ENCODE peak calls at places on chromosome 3, in ten cellular contexts. P is mucosa of descending colon, C is H9, M is Panc1, R is left lung, H is breast epithelium, V is lower lobe of right lung, Y is pancreas, T is uterus, D is psoas muscle. A is an unnamed sample. For H3K9me3, the result is how much of the 10 kb centered on the place peaks cover.

GRCh38 chr3:97991278-97991652 is 19.0 kb upstream of the RIOX2 start:
- DNase-seq in V (no peak), P (no peak), R (no peak), D (no peak), Y (no peak), H (no peak), M (no peak), T (no peak), C (no peak), A (no peak)

GRCh38 chr3:191005790-191006189 is 143.3 kb upstream of the GMNC start:
- DNase-seq in M (no peak), Y (no peak), H (no peak), D (no peak), P (no peak), T (no peak), R (no peak), C (peak), V (no peak), A (no peak)

GRCh38 chr3:113243071-113243470 is 31.7 kb downstream of the BOC start:
- DNase-seq in C (peak), Y (no peak), T (no peak), D (no peak), P (no peak), H (no peak), R (no peak), V (no peak), M (no peak), A (no peak)

GRCh38 chr3:64443553-64444331 is 218.5 kb upstream of the PRICKLE2 start:
- DNase-seq in Y (peak), C (no peak), D (no peak), V (no peak), P (peak), T (no peak), R (no peak), H (no peak), M (no peak), A (no peak)

GRCh38 chr3:40124918-40125317 is 184.6 kb upstream of the EIF1B start:
- DNase-seq in M (no peak), H (no peak), Y (no peak), T (no peak), V (no peak), R (no peak), C (no peak), P (no peak), D (no peak), A (peak)

GRCh38 chr3:109071349-109072142 is 46.4 kb downstream of the MORC1 start:
- DNase-seq in R (no peak), C (no peak), D (no peak), H (no peak), M (no peak), P (no peak), T (no peak), Y (no peak), V (no peak), A (no peak)

GRCh38 chr3:16462679-16463078 is 50.8 kb downstream of the RFTN1 start:
- DNase-seq in R (no peak), C (no peak), H (no peak), M (no peak), T (no peak), V (no peak), Y (no peak), P (no peak), D (no peak), A (no peak)

GRCh38 chr3:187922704-187923393 is 177.6 kb upstream of the BCL6 start:
- DNase-seq in R (no peak), V (no peak), H (no peak), D (no peak), T (no peak), C (no peak), P (no peak), M (no peak), Y (no peak), A (no peak)

GRCh38 chr3:7867587-7867986 is 634.0 kb upstream of the LMCD1 start:
- DNase-seq in R (no peak), Y (no peak), D (no peak), P (no peak), H (no peak), T (no peak), V (no peak), M (no peak), C (no peak), A (no peak)

GRCh38 chr3:158725348-158725966 is 6.8 kb downstream of the RARRES1 start:
- DNase-seq in D (peak), C (no peak), H (no peak), P (peak), V (no peak), R (no peak), Y (no peak), T (peak), M (peak), A (no peak)

GRCh38 chr3:69842789-69843188 is 103.5 kb downstream of the MITF start:
- DNase-seq in C (no peak), P (no peak), R (no peak), D (peak), T (no peak), Y (peak), M (no peak), H (no peak), V (no peak), A (no peak)

GRCh38 chr3:128324911-128325592 is 141.6 kb downstream of the DNAJB8 start:
- DNase-seq in P (no peak), D (no peak), H (no peak), Y (no peak), C (peak), R (no peak), M (no peak), T (no peak), V (no peak), A (no peak)

GRCh38 chr3:195876297-195877031 is 31.9 kb downstream of the TNK2 start:
- DNase-seq in V (peak), P (peak), R (peak), C (no peak), T (no peak), H (no peak), Y (no peak), M (no peak), D (peak), A (no peak)

GRCh38 chr3:89851974-89852621 is 744.7 kb downstream of the EPHA3 start:
- DNase-seq in T (no peak), M (no peak), D (no peak), H (no peak), Y (no peak), V (no peak), P (peak), C (peak), R (no peak), A (peak)

GRCh38 chr3:152405915-152406802 is 137.4 kb downstream of the MBNL1 start:
- DNase-seq in Y (no peak), C (no peak), M (no peak), D (no peak), R (no peak), P (no peak), H (no peak), V (no peak), T (no peak), A (no peak)

GRCh38 chr3:188954590-188955208 is 217.1 kb upstream of the TPRG1 start:
- DNase-seq in P (peak), V (peak), H (peak), T (peak), Y (peak), C (peak), R (peak), M (peak), D (peak), A (peak)

GRCh38 chr3:25396251-25396650 is 31.8 kb upstream of the RARB start:
- DNase-seq in D (no peak), C (no peak), V (no peak), T (no peak), P (no peak), H (no peak), R (no peak), M (no peak), Y (no peak), A (no peak)

GRCh38 chr3:50003766-50004278 is 63.9 kb downstream of the RBM6 start:
- DNase-seq in P (no peak), V (no peak), T (no peak), M (no peak), R (no peak), Y (no peak), C (no peak), H (no peak), D (no peak), A (no peak)

GRCh38 chr3:133568294-133569014 is 5.0 kb upstream of the CDV3 start:
- DNase-seq in P (no peak), M (peak), H (no peak), R (no peak), C (no peak), V (no peak), D (no peak), Y (no peak), T (no peak), A (no peak)

GRCh38 chr3:4264040-4264439 is 39.1 kb upstream of the SETMAR start:
- DNase-seq in P (no peak), M (no peak), C (no peak), V (no peak), Y (no peak), H (no peak), T (no peak), D (no peak), R (no peak), A (no peak)

GRCh38 chr3:194174407-194174806 is 38.5 kb downstream of the HES1 start:
- DNase-seq in P (no peak), M (no peak), C (no peak), Y (no peak), V (no peak), T (no peak), D (no peak), H (no peak), R (no peak), A (no peak)

GRCh38 chr3:146521356-146521755 is 23.1 kb downstream of the PLSCR1 start:
- DNase-seq in M (no peak), R (no peak), T (no peak), Y (no peak), C (no peak), V (no peak), H (no peak), D (no peak), P (no peak), A (no peak)

GRCh38 chr3:11637901-11638668 is 5.6 kb downstream of the VGLL4 start:
- DNase-seq in M (no peak), H (no peak), R (no peak), T (no peak), C (no peak), V (no peak), D (no peak), Y (no peak), P (no peak), A (no peak)

GRCh38 chr3:184737641-184738518 is 26.0 kb upstream of the MAGEF1 start:
- DNase-seq in P (no peak), V (no peak), Y (peak), H (peak), C (no peak), D (no peak), M (no peak), T (peak), R (peak), A (no peak)

GRCh38 chr3:25895031-25895430 is 105.1 kb downstream of the OXSM start:
- DNase-seq in C (no peak), D (no peak), T (no peak), R (no peak), P (no peak), M (no peak), V (no peak), Y (no peak), H (no peak), A (no peak)

GRCh38 chr3:122973893-122974615 is 53.5 kb downstream of the SEMA5B start:
- DNase-seq in M (no peak), R (no peak), C (no peak), Y (no peak), V (no peak), P (no peak), T (no peak), H (no peak), D (no peak), A (peak)

GRCh38 chr3:52244061-52244628 is 1.4 kb upstream of the PPM1M start:
- DNase-seq in D (peak), H (no peak), M (no peak), T (no peak), P (peak), V (peak), Y (peak), R (peak), C (peak), A (no peak)

GRCh38 chr3:71542548-71543370 is 40.8 kb downstream of the FOXP1 start:
- DNase-seq in M (no peak), R (peak), T (peak), H (peak), Y (no peak), V (peak), P (peak), D (peak), C (no peak), A (no peak)

GRCh38 chr3:99892332-99892731 is 74.7 kb downstream of the CMSS1 start:
- DNase-seq in M (no peak), Y (no peak), V (no peak), R (no peak), P (no peak), T (no peak), H (no peak), C (no peak), D (no peak), A (no peak)
- TF ChIP-seq CTCF in M (no peak), Y (no peak), V (no peak), R (no peak), P (no peak), T (no peak), H (no peak), C (no peak), D (no peak), A (no peak)

GRCh38 chr3:176347424-176348146 is 849.7 kb downstream of the TBL1XR1 start:
- DNase-seq in T (no peak), H (no peak), C (no peak), P (no peak), M (no peak), V (no peak), R (no peak), D (no peak), Y (no peak), A (no peak)

GRCh38 chr3:176349706-176350105 is 847.6 kb downstream of the TBL1XR1 start:
- DNase-seq in M (no peak), D (no peak), R (no peak), T (no peak), H (no peak), P (no peak), C (no peak), V (no peak), Y (no peak), A (no peak)

GRCh38 chr3:176352716-176353334 is 844.5 kb downstream of the TBL1XR1 start:
- DNase-seq in M (no peak), D (no peak), T (no peak), R (no peak), P (no peak), C (no peak), V (no peak), Y (no peak), H (no peak), A (no peak)

GRCh38 chr3:176354843-176355242 is 842.4 kb downstream of the TBL1XR1 start:
- DNase-seq in D (no peak), P (no peak), Y (no peak), T (no peak), C (no peak), V (no peak), M (no peak), H (no peak), R (no peak), A (no peak)

DNA sequence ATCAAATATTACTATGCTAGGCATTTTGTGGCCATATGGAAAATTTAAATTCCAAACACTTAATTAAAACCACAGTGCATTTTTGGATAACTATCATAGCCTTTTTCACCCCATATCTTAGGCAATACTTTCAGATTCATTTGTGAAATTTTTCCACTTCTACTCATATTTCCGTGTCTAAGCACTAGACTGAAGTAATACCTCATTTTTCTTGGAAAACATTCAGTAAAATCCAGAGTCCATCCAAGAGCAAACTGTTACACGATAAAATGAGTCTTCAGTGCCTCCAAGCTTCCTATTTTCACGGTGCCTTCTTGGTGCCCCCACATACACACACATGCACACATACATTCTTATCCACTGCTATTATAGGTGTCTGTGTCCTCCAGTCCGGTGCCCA is 845.9 kb downstream of the TBL1XR1 start:
- DNase-seq in Y (no peak), P (no peak), C (no peak), V (no peak), M (no peak), H (no peak), T (no peak), D (no peak), R (no peak), A (no peak)
- H3K9me3 ChIP-seq in Y (under half), P (under half), C (under half), V (under half), M (under half), H (under half), T (under half), D (under half), R (under half), A (under half)

GRCh38 chr3:170734043-170734736 is 135.8 kb downstream of the RPL22L1 start:
- DNase-seq in V (no peak), Y (no peak), R (no peak), D (no peak), M (no peak), H (no peak), C (no peak), T (no peak), P (no peak), A (no peak)
- TF ChIP-seq CTCF in V (no peak), Y (no peak), R (no peak), D (no peak), M (no peak), H (no peak), C (no peak), T (no peak), P (no peak), A (no peak)

GRCh38 chr3:66312039-66312438 is 91.2 kb downstream of the SLC25A26 start:
- DNase-seq in T (no peak), P (no peak), Y (no peak), D (no peak), C (no peak), R (no peak), V (no peak), H (no peak), M (no peak), A (no peak)

GRCh38 chr3:66317750-66318366 is 97.1 kb downstream of the SLC25A26 start:
- DNase-seq in H (no peak), P (no peak), D (no peak), M (no peak), C (no peak), V (no peak), R (no peak), T (no peak), Y (no peak), A (no peak)

GRCh38 chr3:66320390-66320789 is 99.6 kb downstream of the SLC25A26 start:
- DNase-seq in R (no peak), P (no peak), H (no peak), C (no peak), T (no peak), D (no peak), Y (no peak), M (no peak), V (no peak), A (no peak)

GRCh38 chr3:66314455-66314854 is 93.7 kb downstream of the SLC25A26 start:
- DNase-seq in D (no peak), C (no peak), P (no peak), T (no peak), Y (no peak), R (no peak), V (no peak), H (no peak), M (no peak), A (no peak)
- H3K9me3 ChIP-seq in D (under half), C (under half), P (under half), T (under half), Y (under half), R (under half), V (under half), H (under half), M (under half), A (under half)

DNA sequence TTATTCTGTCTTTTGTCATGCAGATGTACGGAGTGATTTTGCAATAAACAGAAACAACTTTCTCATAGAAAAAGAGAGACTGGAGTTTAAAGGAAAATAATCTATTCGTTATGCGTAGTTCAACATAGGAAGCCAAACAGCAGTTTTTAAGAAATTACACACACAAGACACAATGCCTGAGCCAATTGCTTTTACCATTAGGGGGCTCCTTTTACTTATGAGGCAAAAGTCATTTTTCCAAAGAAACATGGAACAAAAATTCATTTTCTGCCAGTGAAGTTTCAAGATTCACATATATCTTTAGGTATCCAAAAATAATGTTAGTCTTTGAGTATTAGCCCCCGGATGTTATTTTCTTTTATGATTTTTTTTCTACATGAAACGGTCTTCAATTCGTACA is 10.7 kb downstream of the CNTN6 start:
- DNase-seq in R (no peak), D (no peak), V (no peak), T (no peak), H (no peak), M (no peak), P (no peak), C (no peak), Y (no peak), A (no peak)
- TF ChIP-seq CTCF in R (no peak), D (no peak), V (no peak), T (no peak), H (no peak), M (no peak), P (no peak), C (peak), Y (no peak), A (no peak)

DNA sequence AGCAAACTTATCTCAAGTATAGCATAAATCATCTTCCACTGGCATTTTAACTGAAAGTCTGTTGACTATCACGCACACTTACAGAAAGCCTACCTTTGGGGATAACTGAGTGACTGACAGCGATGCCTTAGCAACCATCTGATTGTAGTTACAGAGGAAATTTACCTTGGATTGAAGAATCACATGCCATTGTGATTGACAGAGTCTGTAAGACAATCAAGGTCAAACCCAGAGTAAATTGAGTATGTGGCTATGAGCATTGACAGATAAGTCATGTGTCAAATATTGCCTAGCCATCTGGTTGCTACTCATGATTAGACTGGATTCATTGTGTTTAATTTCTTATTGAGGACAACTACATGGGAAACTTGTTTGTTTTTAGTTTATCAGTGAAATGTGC is 82.0 kb downstream of the CNTN4 start:
- DNase-seq in C (no peak), V (no peak), T (no peak), D (no peak), M (no peak), H (no peak), Y (no peak), P (no peak), R (no peak), A (no peak)
- H3K9me3 ChIP-seq in C (under half), V (under half), T (under half), D (under half), M (under half), H (under half), Y (under half), P (under half), R (under half), A (under half)

DNA sequence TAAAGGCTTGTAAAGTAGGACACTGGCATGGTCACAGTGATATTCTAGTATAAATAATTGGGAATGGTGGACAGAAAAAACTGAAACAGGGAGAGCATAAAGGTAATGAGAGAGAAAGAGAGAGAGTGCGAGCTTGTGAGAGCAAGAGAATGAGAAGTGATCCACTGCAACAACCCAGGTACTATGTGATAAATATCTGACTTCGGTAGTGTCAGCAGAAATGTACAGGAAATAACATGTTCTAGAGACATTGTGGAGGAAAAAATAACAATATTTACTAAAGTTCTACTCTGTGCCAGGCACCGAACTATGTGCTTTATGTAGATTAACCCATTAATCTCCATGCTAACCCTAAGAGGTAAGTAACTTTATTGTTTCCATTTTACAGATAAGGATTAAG is 425.9 kb downstream of the ZBTB20 start:
- DNase-seq in C (no peak), P (no peak), H (no peak), V (no peak), T (no peak), D (no peak), Y (no peak), M (no peak), R (no peak), A (no peak)
- TF ChIP-seq CTCF in C (no peak), P (no peak), H (no peak), V (no peak), T (no peak), D (no peak), Y (no peak), M (no peak), R (no peak), A (no peak)

GRCh38 chr3:177889158-177889557 is 647.1 kb upstream of the KCNMB2 start:
- DNase-seq in P (no peak), Y (no peak), D (no peak), M (no peak), C (no peak), R (no peak), T (no peak), V (no peak), H (no peak), A (no peak)
- H3K9me3 ChIP-seq in P (under half), Y (under half), D (under half), M (under half), C (under half), R (under half), T (under half), V (under half), H (under half), A (under half)

A was measured in WERI-Rb-1.